ENCODE peak calls at places on chromosome 2, in four cellular contexts. H is substantia nigra, G is GM23248, V is PC-3. L is an unnamed sample.

GRCh38 chr2:188966079-188966571 is 8.0 kb upstream of the COL3A1 start:
- DNase-seq in G (peak; percentile 34), V (no peak), H (no peak), L (no peak)

GRCh38 chr2:162072976-162073775 is 839 bp downstream of the DPP4 start:
- DNase-seq in H (no peak), G (peak; percentile 50), V (no peak), L (no peak)

GRCh38 chr2:27807476-27807875 is 36.0 kb downstream of the MRPL33 start:
- DNase-seq in H (no peak), V (peak; percentile 57), G (peak; percentile 49), L (no peak)

GRCh38 chr2:184765048-184765881 is 166.9 kb downstream of the ZNF804A start:
- DNase-seq in H (no peak), V (no peak), G (no peak), L (no peak)

GRCh38 chr2:235029054-235029453 is 77.2 kb downstream of the SH3BP4 start:
- DNase-seq in V (no peak), H (no peak), G (no peak), L (no peak)

GRCh38 chr2:111668274-111668616 is 215.7 kb downstream of the ANAPC1 start:
- DNase-seq in G (no peak), H (no peak), V (no peak), L (no peak)

GRCh38 chr2:188787002-188787660 is 187.0 kb upstream of the COL3A1 start:
- DNase-seq in V (peak; percentile 53), G (peak; percentile 85), H (no peak), L (no peak)

GRCh38 chr2:216210711-216211131 is 101.6 kb downstream of the XRCC5 start:
- DNase-seq in G (peak; percentile 73), V (no peak), H (no peak), L (no peak)

GRCh38 chr2:22560021-22560420 is 825.0 kb upstream of the KLHL29 start:
- DNase-seq in G (no peak), H (no peak), V (no peak), L (no peak)

GRCh38 chr2:230684222-230685164 is 28.1 kb upstream of the CAB39 start:
- DNase-seq in V (peak; percentile 92), G (peak; percentile 47), H (no peak), L (no peak)

GRCh38 chr2:203730076-203730729 is 23.8 kb downstream of the CD28 start:
- DNase-seq in G (peak; percentile 42), V (no peak), H (no peak), L (no peak)

GRCh38 chr2:45166229-45166890 is 157.1 kb upstream of the SIX2 start:
- DNase-seq in V (no peak), H (no peak), G (no peak), L (no peak)

GRCh38 chr2:39991298-39991697 is 212.2 kb upstream of the THUMPD2 start:
- DNase-seq in G (peak; percentile 63), V (no peak), H (no peak), L (no peak)
- H3K27ac ChIP-seq in G (peak overlapping the region; percentile 38), V (no peak overlapping the region), H (no peak overlapping the region), L (no peak overlapping the region)

DNA sequence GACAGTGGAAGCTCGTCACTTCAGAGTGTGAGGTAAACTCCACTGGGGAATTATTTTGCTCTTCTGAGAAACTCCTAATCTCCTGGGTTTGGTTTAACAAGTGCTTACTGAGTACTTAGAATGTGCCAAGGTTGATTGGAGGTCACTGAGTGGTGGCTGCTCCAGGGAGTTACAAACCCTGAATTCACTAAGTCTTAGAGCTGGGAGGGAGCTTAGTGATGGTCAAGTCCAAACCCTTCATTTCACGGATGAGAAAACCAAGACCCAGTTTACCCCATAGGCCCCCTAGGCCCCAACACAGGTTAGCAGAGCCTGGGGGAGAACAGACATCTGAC is 52.0 kb downstream of the SLC4A5 start:
- DNase-seq in G (no peak), H (no peak), V (no peak), L (no peak)
- H3K27ac ChIP-seq in G (no peak overlapping the region), H (no peak overlapping the region), V (no peak overlapping the region), L (peak overlapping the region; percentile 60)

GRCh38 chr2:73994544-73994831 is 9.8 kb downstream of the TET3 start:
- DNase-seq in G (no peak), H (no peak), V (no peak), L (no peak)
- H3K27ac ChIP-seq in G (no peak overlapping the region), H (no peak overlapping the region), V (no peak overlapping the region), L (no peak overlapping the region)

GRCh38 chr2:65382323-65382722 is 50.1 kb downstream of the SPRED2 start:
- DNase-seq in H (no peak), V (no peak), G (no peak), L (no peak)
- H3K27ac ChIP-seq in H (no peak overlapping the region), V (peak overlapping the region; percentile 94), G (peak overlapping the region; percentile 85), L (no peak overlapping the region)

GRCh38 chr2:196201229-196201998 is 30.0 kb upstream of the STK17B start:
- DNase-seq in V (no peak), H (no peak), G (no peak), L (no peak)
- H3K27ac ChIP-seq in V (no peak overlapping the region), H (no peak overlapping the region), G (no peak overlapping the region), L (peak overlapping the region; percentile 64)

DNA sequence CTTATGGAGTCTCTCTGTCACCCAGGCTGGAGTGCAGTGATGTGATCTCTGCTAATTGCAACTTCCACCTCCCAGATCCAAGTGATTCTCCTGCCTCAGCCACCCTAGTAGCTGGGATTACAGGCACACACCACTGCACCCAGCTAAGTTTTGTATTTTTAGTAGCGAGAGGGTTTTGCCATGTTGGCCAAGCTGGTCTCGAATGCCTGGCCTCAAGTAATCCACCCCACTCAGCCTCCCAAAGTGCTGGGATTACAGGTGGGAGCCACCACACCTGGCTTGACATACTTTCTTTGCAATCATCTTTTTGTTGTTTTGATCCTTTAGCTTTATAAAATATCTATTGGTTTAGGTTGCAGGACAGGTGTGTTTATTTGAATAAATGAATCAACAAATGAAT is 9.7 kb upstream of the KCNE4 start:
- DNase-seq in V (no peak), G (no peak), H (no peak), L (no peak)
- H3K27ac ChIP-seq in V (peak overlapping the region; percentile 90), G (peak overlapping the region; percentile 76), H (no peak overlapping the region), L (no peak overlapping the region)

L was measured in effector memory CD4-positive, alpha-beta T cell.